ENCODE peak calls at places on chromosomes 16 and 17, in four cellular contexts. Z, L, H and O are unnamed samples.

GRCh38 chr17:70961341-70961740 is 792.0 kb downstream of the KCNJ2 start:
- DNase-seq in Z (peak), L (no peak), H (no peak), O (no peak)

GRCh38 chr16:4928227-4928626 is 8.7 kb downstream of the PPL start:
- DNase-seq in Z (no peak), L (no peak), H (no peak), O (no peak)

GRCh38 chr16:50538411-50539052 is 9.7 kb upstream of the NKD1 start:
- DNase-seq in Z (no peak), L (no peak), H (no peak), O (peak)

GRCh38 chr16:74691093-74691855 is 9.4 kb downstream of the MLKL start:
- DNase-seq in Z (peak), L (no peak), H (no peak), O (no peak)

GRCh38 chr17:7854851-7855642 is at the start of gene TMEM88:
- DNase-seq in Z (no peak), L (no peak), H (no peak), O (no peak)

GRCh38 chr17:57993471-57994365 is 5.7 kb upstream of the VEZF1 start:
- DNase-seq in Z (no peak), L (no peak), H (no peak), O (no peak)

GRCh38 chr17:74212913-74213791 is at the start of gene TTYH2:
- DNase-seq in Z (peak), L (peak), H (no peak), O (peak)

GRCh38 chr16:55031481-55031880 is 100.8 kb downstream of the IRX5 start:
- DNase-seq in Z (no peak), L (no peak), H (no peak), O (no peak)

GRCh38 chr16:87051526-87052320 is 265.5 kb downstream of the C16orf95 start:
- DNase-seq in Z (no peak), L (no peak), H (no peak), O (no peak)

GRCh38 chr17:80650751-80651173 is 106.1 kb downstream of the RPTOR start:
- DNase-seq in Z (no peak), L (no peak), H (no peak), O (no peak)

GRCh38 chr17:81295678-81296381 is 723 bp upstream of the SLC38A10 start:
- DNase-seq in Z (peak), L (no peak), H (no peak), O (peak)

GRCh38 chr16:81036751-81037350 is 1.2 kb downstream of the ATMIN start:
- DNase-seq in Z (no peak), L (no peak), H (no peak), O (peak)

GRCh38 chr16:6018848-6019489 is 921.4 kb upstream of the EEF2KMT start:
- DNase-seq in Z (no peak), L (no peak), H (no peak), O (peak)

GRCh38 chr17:11823862-11824261 is 173.4 kb downstream of the ZNF18 start:
- DNase-seq in Z (no peak), L (no peak), H (no peak), O (no peak)

GRCh38 chr17:44779211-44780025 is 20.6 kb downstream of the ADAM11 start:
- DNase-seq in Z (peak), L (peak), H (peak), O (peak)

GRCh38 chr17:8209909-8210760 is at the start of gene AURKB:
- DNase-seq in Z (peak), L (peak), H (peak), O (peak)

GRCh38 chr17:75472119-75472518 is 15.7 kb downstream of the TMEM94 start:
- DNase-seq in Z (no peak), L (no peak), H (no peak), O (no peak)

GRCh38 chr17:63685578-63685977 is 14.3 kb downstream of the LIMD2 start:
- DNase-seq in Z (no peak), L (no peak), H (no peak), O (no peak)

GRCh38 chr16:86382774-86383407 is 127.4 kb upstream of the FOXF1 start:
- DNase-seq in Z (no peak), L (no peak), H (no peak), O (no peak)

GRCh38 chr17:73200476-73200875 is 7.6 kb downstream of the COG1 start:
- DNase-seq in Z (no peak), L (no peak), H (no peak), O (no peak)

GRCh38 chr17:59487161-59487873 is 78.1 kb upstream of the DHX40 start:
- DNase-seq in Z (no peak), L (no peak), H (no peak), O (no peak)

GRCh38 chr17:47240806-47241205 is 12.8 kb upstream of the ITGB3 start:
- DNase-seq in Z (no peak), L (no peak), H (no peak), O (no peak)

DNA sequence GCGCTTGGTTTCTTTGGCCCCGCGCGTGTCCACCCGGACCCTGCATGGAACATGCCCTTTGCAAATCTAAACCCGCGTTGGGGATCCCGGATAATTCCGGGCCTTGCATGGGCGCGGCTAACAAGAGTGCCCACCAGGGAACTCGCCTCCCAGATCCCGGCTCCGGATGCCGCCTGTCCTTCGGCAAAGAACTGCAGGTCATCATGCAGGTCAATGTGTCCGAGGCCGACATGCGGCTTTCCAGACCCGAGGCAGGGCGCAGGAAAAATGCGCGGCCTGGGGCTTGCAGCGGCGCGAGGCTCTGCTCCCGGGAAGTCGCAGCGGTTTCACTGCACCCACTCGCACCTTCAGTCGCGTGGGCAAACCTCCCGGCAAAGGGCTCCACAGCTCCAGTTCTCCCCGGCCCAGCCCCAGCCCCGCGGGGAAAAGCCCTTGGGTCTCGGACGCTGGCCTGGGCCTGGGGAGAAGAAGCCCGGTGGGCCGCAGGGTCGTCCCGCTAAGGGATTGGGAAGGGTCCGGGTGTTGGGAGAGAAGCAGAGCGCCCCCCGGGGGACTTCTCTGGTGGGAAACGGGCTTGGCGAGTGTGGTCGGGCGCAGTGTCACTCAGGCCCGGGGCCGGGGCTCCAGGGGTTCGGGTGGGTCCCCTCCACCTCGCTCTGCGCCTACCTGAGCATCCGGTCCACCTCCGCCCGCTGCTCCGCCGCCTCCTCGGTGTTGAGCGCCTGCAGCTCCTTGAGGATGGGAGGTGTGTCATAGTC is 805 bp downstream of the HNF1B start:
- DNase-seq in Z (no peak), L (no peak), H (no peak), O (peak)
- TF ChIP-seq MXI1 in Z (no peak), L (no peak), H (no peak), O (no peak)

DNA sequence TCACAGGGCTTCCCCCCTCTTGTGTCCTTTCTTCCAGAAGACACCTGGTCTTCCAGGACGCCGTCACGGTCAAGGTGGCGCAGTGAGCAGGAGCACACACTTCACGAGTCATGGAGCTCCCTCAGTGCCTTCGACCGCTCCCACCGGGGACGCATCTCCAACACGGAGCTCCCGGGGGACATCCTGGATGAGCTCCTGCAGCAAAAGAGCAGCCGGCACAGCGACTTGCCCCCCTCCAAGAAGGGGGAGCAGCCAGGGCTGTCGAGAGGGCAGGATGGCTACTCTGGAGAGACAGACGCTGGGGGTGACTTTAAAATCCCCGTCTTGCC is 199.6 kb downstream of the KATNIP start:
- DNase-seq in Z (no peak), L (no peak), H (no peak), O (no peak)
- TF ChIP-seq RCOR1 in Z (no peak), L (no peak), H (no peak), O (no peak)

DNA sequence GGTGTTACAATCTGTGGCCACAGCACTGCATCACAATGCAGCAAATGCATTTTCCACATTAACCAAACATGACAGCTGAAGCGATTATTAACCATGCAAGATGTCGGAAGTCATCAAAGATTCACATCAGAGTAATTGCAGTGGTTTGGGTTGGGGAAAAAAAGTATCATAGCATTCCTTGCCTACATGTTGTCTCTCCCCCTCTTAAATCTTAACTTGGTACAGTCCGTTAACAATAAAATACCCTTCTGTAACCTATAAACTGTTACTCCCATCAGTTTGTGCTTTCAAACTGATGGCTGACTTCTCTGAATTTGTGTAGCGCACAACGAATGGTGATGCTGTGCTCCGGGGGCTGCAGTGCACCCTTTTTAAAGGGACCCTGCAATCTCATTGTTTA is 51.6 kb downstream of the NUP93 start:
- DNase-seq in Z (no peak), L (no peak), H (no peak), O (no peak)
- TF ChIP-seq MXI1 in Z (no peak), L (no peak), H (no peak), O (no peak)

GRCh38 chr17:19337712-19338023 is 24.9 kb downstream of the B9D1 start:
- DNase-seq in Z (no peak), L (no peak), H (no peak), O (no peak)

GRCh38 chr17:19335951-19336631 is 26.4 kb downstream of the B9D1 start:
- DNase-seq in Z (no peak), L (no peak), H (no peak), O (no peak)

GRCh38 chr17:19336938-19337711 is 25.4 kb downstream of the B9D1 start:
- DNase-seq in Z (no peak), L (no peak), H (no peak), O (no peak)

GRCh38 chr17:19339341-19339815 is 23.1 kb downstream of the B9D1 start:
- DNase-seq in Z (peak), L (no peak), H (no peak), O (no peak)

DNA sequence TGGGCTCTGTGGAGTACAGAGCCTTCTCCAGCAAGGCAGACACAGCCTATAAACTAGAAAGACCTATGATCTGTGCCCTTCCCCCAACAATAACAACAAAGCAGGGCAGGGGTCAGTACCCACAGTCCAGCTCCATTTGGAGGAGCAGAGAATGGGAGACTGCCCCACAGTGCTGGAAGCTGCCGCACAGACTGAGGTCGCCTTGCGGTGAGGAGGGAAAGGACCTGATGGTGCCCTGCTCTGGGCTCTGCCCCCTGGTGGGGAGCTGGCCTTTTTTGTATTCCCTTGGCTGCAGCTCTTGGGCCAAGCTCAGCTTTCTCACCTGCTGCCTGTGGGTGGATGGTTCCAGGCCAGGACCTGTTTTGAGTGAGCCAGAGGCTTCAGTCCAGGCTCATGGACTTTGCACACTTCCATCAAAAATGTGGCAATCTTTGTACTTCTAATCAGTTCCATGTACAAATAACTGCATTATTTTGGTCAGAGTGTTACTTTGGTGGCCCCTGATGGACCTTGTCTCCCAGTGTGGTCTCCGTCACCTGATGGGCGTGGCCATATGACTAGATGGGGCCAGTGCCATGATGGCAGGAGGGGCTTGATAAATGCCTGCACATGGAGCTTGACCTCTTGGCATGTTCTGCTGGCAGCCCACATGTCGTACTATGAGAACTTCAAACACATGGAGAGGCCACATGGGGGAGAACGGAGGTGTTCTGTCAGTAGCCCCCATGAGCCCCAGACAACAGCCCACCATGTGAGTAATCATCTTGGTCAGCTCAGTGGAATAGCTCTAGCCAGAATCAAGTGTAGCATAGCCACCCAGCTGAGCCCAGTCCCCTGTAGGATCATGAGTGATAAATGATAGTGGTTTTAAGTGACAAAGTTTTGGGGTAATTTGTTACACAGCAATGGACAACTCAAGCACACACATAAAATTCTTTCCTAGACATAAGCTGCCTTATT is 24.2 kb downstream of the B9D1 start:
- DNase-seq in Z (peak), L (peak), H (no peak), O (peak)
- TF ChIP-seq RCOR1 in Z (no peak), L (no peak), H (no peak), O (no peak)

GRCh38 chr17:2946130-2946529 is 117.3 kb downstream of the OR1D5 start:
- DNase-seq in Z (no peak), L (no peak), H (no peak), O (no peak)
- TF ChIP-seq MXI1 in Z (no peak), L (no peak), H (no peak), O (no peak)

DNA sequence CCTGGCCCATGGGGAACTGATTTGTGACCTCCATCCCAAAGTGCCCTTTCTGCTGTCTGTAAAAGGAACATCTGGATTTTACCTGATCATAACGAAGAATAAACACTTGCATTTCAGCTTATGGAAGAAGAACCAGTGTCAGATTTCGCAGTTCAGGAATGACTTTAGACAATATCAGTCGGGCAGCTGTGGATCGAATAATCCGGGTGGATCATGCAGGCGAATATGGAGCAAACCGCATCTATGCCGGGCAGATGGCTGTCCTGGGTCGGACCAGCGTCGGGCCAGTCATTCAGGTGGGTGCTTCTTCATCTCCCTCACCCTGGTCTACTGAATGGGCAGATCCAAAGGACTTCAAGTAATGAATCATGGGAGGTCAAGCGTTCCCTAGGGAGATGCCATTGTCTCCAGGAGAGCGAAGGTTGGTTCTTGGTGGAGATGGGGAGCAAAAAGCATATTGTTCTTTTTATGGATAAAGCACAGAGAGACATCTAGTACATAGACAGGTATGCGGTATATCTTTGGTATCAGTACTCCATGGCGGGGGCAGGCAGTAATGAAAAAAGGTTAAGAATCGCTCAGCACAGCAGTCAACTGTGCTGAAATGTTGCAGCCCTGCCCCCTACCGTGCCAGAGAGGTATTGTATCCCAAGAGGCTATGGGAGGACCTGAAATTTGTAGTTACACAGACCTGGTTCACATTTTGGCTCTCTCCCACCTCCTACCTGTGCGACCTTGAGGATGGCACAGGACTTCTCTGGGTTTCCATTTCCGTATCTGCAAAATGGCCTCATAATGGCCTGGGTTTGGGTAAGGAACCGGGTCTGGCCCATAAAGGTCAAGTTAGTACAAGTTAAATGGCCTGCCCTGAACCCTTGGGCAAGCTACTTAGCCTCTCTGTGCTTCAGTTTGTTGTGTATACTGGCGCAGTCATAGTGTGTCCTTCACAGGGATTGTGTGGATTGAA is 4.7 kb downstream of the COQ7 start:
- DNase-seq in Z (peak), L (peak), H (no peak), O (peak)
- TF ChIP-seq RCOR1 in Z (no peak), L (no peak), H (no peak), O (no peak)

GRCh38 chr17:4476017-4476416 is 22.7 kb upstream of the SPNS2 start:
- DNase-seq in Z (no peak), L (no peak), H (no peak), O (no peak)
- TF ChIP-seq MXI1 in Z (no peak), L (no peak), H (no peak), O (no peak)

GRCh38 chr17:52035336-52035915 is 123.1 kb downstream of the CA10 start:
- DNase-seq in Z (no peak), L (no peak), H (no peak), O (no peak)
- TF ChIP-seq RCOR1 in Z (no peak), L (no peak), H (no peak), O (no peak)

DNA sequence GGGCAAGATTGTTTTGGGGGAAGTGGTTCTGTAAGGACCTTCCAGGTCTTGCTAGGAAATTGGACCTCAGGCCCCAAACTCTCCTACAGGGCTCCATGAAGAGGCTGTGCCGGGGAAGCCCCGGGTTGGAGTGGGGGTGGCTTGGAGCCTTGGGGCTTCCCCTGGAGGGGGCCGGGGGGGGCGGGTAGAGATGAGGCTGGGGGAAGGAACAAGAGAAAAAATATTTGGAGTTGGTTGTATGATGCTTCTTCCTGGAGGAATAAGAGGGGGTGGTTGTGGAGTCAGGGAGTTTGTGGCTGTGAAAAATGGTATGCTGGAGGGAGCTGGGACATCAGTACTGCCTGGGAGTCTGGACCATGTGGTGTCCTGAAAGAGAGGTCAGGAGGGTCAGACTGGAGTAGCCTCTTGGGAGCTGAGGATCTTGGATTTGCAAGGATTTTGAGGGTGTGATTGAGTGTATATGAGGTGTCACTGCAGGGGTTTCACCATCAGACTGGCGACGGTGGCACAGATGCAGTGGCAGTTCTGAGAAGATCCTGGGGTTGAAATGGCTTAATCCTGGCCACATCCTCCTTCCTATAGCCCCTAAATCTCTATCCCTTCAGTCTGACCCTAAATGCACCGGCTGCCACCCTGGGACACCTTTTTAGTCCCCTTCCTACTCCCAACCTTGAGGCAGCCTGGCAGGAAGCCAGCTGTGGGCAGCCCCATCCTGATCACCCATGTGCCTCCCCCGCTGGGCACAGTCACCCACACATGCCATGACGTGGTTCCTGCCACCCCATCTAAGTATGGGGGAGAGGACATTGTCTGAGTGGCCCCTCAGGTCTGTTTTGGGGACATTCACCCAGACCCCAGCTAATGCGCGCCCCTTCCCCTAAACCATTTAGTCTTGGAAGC is 10.9 kb downstream of the RARA start:
- DNase-seq in Z (no peak), L (no peak), H (no peak), O (peak)
- TF ChIP-seq MXI1 in Z (no peak), L (no peak), H (no peak), O (peak)

GRCh38 chr16:2904922-2905240 is 6.8 kb upstream of the FLYWCH1 start:
- DNase-seq in Z (no peak), L (no peak), H (no peak), O (no peak)
- TF ChIP-seq RCOR1 in Z (no peak), L (no peak), H (no peak), O (no peak)